ENCODE peak calls at places on chromosome 9, in eight cellular contexts. U is IMR-90, E is sigmoid colon, H is GM12878, K is A549, R is heart left ventricle, A is HCT116, F is ovary. V is an unnamed sample.

GRCh38 chr9:23492126-23493002 is 333.7 kb downstream of the ELAVL2 start:
- DNase-seq in U (peak; percentile 0), E (no peak), H (no peak), K (peak; percentile 47), R (no peak), A (no peak), F (no peak), V (no peak)

GRCh38 chr9:93601666-93602065 is 25.3 kb downstream of the PHF2 start:
- DNase-seq in U (no peak), E (no peak), H (no peak), K (no peak), R (no peak), A (no peak), F (no peak), V (peak; percentile 6)

GRCh38 chr9:94139672-94140417 is 55.6 kb downstream of the PTPDC1 start:
- DNase-seq in U (peak; percentile 96), E (peak; percentile 96), H (no peak), K (peak; percentile 71), R (peak; percentile 88), A (peak; percentile 72), F (peak; percentile 89), V (peak; percentile 52)

GRCh38 chr9:94929373-94929764 is 202.9 kb downstream of the AOPEP start:
- DNase-seq in U (no peak), E (no peak), H (no peak), K (no peak), R (peak; percentile 83), A (no peak), F (peak; percentile 27), V (no peak)

GRCh38 chr9:136985027-136985602 is 2.3 kb downstream of the LCNL1 start:
- DNase-seq in U (no peak), E (no peak), H (no peak), K (no peak), R (no peak), A (no peak), F (no peak), V (no peak)

GRCh38 chr9:133144887-133145466 is 18.7 kb downstream of the GBGT1 start:
- DNase-seq in U (peak; percentile 12), E (no peak), H (no peak), K (no peak), R (no peak), A (no peak), F (no peak), V (peak; percentile 63)

GRCh38 chr9:109241931-109242330 is 74.9 kb upstream of the FRRS1L start:
- DNase-seq in U (no peak), E (no peak), H (no peak), K (no peak), R (no peak), A (no peak), F (no peak), V (no peak)

GRCh38 chr9:5633243-5633642 is 4.3 kb downstream of the RIC1 start:
- DNase-seq in U (peak; percentile 60), E (no peak), H (no peak), K (peak; percentile 67), R (no peak), A (no peak), F (no peak), V (no peak)

GRCh38 chr9:108162664-108163063 is 673.1 kb upstream of the KLF4 start:
- DNase-seq in U (peak; percentile 80), E (no peak), H (no peak), K (peak; percentile 7), R (no peak), A (no peak), F (no peak), V (no peak)

GRCh38 chr9:37363124-37363523 is 59.4 kb upstream of the GRHPR start:
- DNase-seq in U (no peak), E (no peak), H (no peak), K (no peak), R (no peak), A (no peak), F (no peak), V (no peak)

GRCh38 chr9:68515304-68516017 is 25.2 kb downstream of the TMEM252 start:
- DNase-seq in U (peak; percentile 87), E (no peak), H (no peak), K (peak; percentile 31), R (no peak), A (no peak), F (no peak), V (peak; percentile 58)

GRCh38 chr9:101628173-101628572 is 33.4 kb upstream of the PPP3R2 start:
- DNase-seq in U (peak; percentile 11), E (no peak), H (no peak), K (no peak), R (no peak), A (no peak), F (no peak), V (no peak)

GRCh38 chr9:78406146-78406545 is 109.2 kb downstream of the PSAT1 start:
- DNase-seq in U (no peak), E (no peak), H (no peak), K (no peak), R (no peak), A (no peak), F (no peak), V (no peak)

GRCh38 chr9:91519520-91520270 is 96.1 kb upstream of the NFIL3 start:
- DNase-seq in U (no peak), E (no peak), H (no peak), K (no peak), R (no peak), A (no peak), F (no peak), V (no peak)
- TF ChIP-seq POLR2A in U (no peak), E (no peak), H (no peak), K (no peak), R (no peak), A (no peak), F (no peak), V (no peak)

GRCh38 chr9:10479172-10479571 is 133.6 kb downstream of the PTPRD start:
- DNase-seq in U (no peak), E (no peak), H (no peak), K (peak; percentile 9), R (no peak), A (no peak), F (no peak), V (no peak)
- TF ChIP-seq CTCF in U (no peak), E (no peak), H (peak; percentile 9), K (no peak), R (no peak), A (peak; percentile 39), F (no peak), V (no peak)

GRCh38 chr9:20494035-20494434 is 128.3 kb downstream of the MLLT3 start:
- DNase-seq in U (no peak), E (no peak), H (no peak), K (no peak), R (no peak), A (no peak), F (no peak), V (no peak)
- H3K27ac ChIP-seq in U (no peak overlapping the region), E (no peak overlapping the region), H (no peak overlapping the region), K (no peak overlapping the region), R (no peak overlapping the region), A (no peak overlapping the region), F (no peak overlapping the region), V (no peak overlapping the region)

GRCh38 chr9:132019702-132020101 is 60.0 kb downstream of the MED27 start:
- DNase-seq in U (no peak), E (no peak), H (no peak), K (no peak), R (no peak), A (no peak), F (no peak), V (no peak)
- TF ChIP-seq POLR2A in U (no peak), E (no peak), H (no peak), K (no peak), R (no peak), A (no peak), F (no peak), V (no peak)

GRCh38 chr9:127396808-127397721 is at the start of gene SLC2A8:
- DNase-seq in U (peak; percentile 99), E (peak; percentile 100), H (peak; percentile 99), K (peak; percentile 99), R (peak; percentile 99), A (peak; percentile 99), F (peak; percentile 99), V (peak; percentile 99)
- TF ChIP-seq CTCF in U (peak; percentile 1), E (no peak), H (no peak), K (no peak), R (peak; percentile 27), A (no peak), F (peak; percentile 52), V (peak; percentile 55)

V was measured in Peyer's patch.